ENCODE peak calls at places on chromosome 7, in ten cellular contexts. N, Y, V, O, D, A, U, E, K and T are unnamed samples.
A peak's percentile ranks its signal among the peaks of the same experiment; 100 is the strongest.

GRCh38 chr7:129041929-129042200 is 13.0 kb downstream of the TNPO3 start:
- DNase-seq in N (peak; percentile 5), Y (no peak), V (no peak), O (no peak), D (no peak), A (no peak), U (no peak), E (no peak), K (no peak), T (no peak)

GRCh38 chr7:122394512-122394911 is 90.0 kb upstream of the FEZF1 start:
- DNase-seq in N (no peak), Y (no peak), V (no peak), O (no peak), D (no peak), A (no peak), U (no peak), E (no peak), K (no peak), T (no peak)

GRCh38 chr7:155644971-155645509 is 579 bp downstream of the RBM33 start:
- DNase-seq in N (peak; percentile 28), Y (peak; percentile 67), V (peak; percentile 33), O (peak; percentile 23), D (peak; percentile 21), A (no peak), U (no peak), E (no peak), K (peak; percentile 21), T (peak; percentile 70)

GRCh38 chr7:108246227-108246837 is 116.2 kb upstream of the LAMB4 start:
- DNase-seq in N (peak; percentile 99), Y (no peak), V (peak; percentile 36), O (peak; percentile 93), D (no peak), A (peak; percentile 99), U (peak; percentile 37), E (no peak), K (peak; percentile 96), T (peak; percentile 98)

GRCh38 chr7:148791506-148791905 is 92.6 kb downstream of the EZH2 start:
- DNase-seq in N (no peak), Y (no peak), V (no peak), O (no peak), D (no peak), A (no peak), U (no peak), E (no peak), K (no peak), T (no peak)

GRCh38 chr7:87253589-87254087 is 34.1 kb upstream of the TMEM243 start:
- DNase-seq in N (no peak), Y (no peak), V (no peak), O (no peak), D (no peak), A (no peak), U (no peak), E (no peak), K (no peak), T (no peak)

GRCh38 chr7:138755331-138755747 is 42.5 kb upstream of the TMEM213 start:
- DNase-seq in N (peak; percentile 58), Y (no peak), V (no peak), O (peak; percentile 69), D (no peak), A (no peak), U (no peak), E (no peak), K (peak; percentile 14), T (no peak)

GRCh38 chr7:120502132-120502531 is 229.2 kb downstream of the KCND2 start:
- DNase-seq in N (no peak), Y (no peak), V (no peak), O (no peak), D (no peak), A (no peak), U (no peak), E (no peak), K (no peak), T (no peak)

GRCh38 chr7:38512704-38513103 is 118.5 kb downstream of the AMPH start:
- DNase-seq in N (peak; percentile 6), Y (no peak), V (no peak), O (peak; percentile 8), D (no peak), A (peak; percentile 17), U (no peak), E (no peak), K (peak; percentile 42), T (no peak)

GRCh38 chr7:149692557-149692982 is 80.8 kb downstream of the ZNF467 start:
- DNase-seq in N (no peak), Y (no peak), V (no peak), O (no peak), D (no peak), A (no peak), U (no peak), E (peak; percentile 85), K (no peak), T (no peak)

GRCh38 chr7:89857767-89858166 is 296.5 kb upstream of the STEAP1 start:
- DNase-seq in N (no peak), Y (no peak), V (no peak), O (no peak), D (no peak), A (no peak), U (no peak), E (no peak), K (no peak), T (no peak)

GRCh38 chr7:143002856-143003255 is 24.1 kb downstream of the OR9A2 start:
- DNase-seq in N (no peak), Y (no peak), V (no peak), O (peak; percentile 35), D (no peak), A (peak; percentile 8), U (peak; percentile 76), E (no peak), K (no peak), T (no peak)
- H3K4me3 ChIP-seq in N (no peak overlapping the region), Y (no peak overlapping the region), V (no peak overlapping the region), O (peak overlapping the region; percentile 64), D (no peak overlapping the region), A (no peak overlapping the region), U (no peak overlapping the region), E (no peak overlapping the region), K (no peak overlapping the region), T (no peak overlapping the region)

GRCh38 chr7:66304536-66304935 is 99.4 kb downstream of the TPST1 start:
- DNase-seq in N (peak; percentile 38), Y (no peak), V (no peak), O (peak; percentile 8), D (no peak), A (peak; percentile 40), U (no peak), E (no peak), K (peak; percentile 80), T (no peak)
- TF ChIP-seq CTCF in N (no peak), Y (no peak), V (no peak), O (no peak), D (no peak), A (no peak), U (no peak), E (no peak), K (no peak), T (no peak)

GRCh38 chr7:43534110-43534509 is 48.8 kb upstream of the STK17A start:
- DNase-seq in N (peak; percentile 71), Y (no peak), V (no peak), O (no peak), D (no peak), A (peak; percentile 32), U (no peak), E (no peak), K (peak; percentile 24), T (peak; percentile 66)

GRCh38 chr7:43536773-43537172 is 46.1 kb upstream of the STK17A start:
- DNase-seq in N (no peak), Y (no peak), V (no peak), O (no peak), D (no peak), A (no peak), U (no peak), E (peak; percentile 39), K (no peak), T (no peak)

GRCh38 chr7:43535031-43535451 is 47.9 kb upstream of the STK17A start:
- DNase-seq in N (peak; percentile 50), Y (no peak), V (no peak), O (no peak), D (no peak), A (no peak), U (no peak), E (no peak), K (peak; percentile 24), T (peak; percentile 78)

GRCh38 chr7:43537765-43538403 is 45.0 kb upstream of the STK17A start:
- DNase-seq in N (peak; percentile 81), Y (no peak), V (no peak), O (no peak), D (no peak), A (no peak), U (no peak), E (no peak), K (peak; percentile 46), T (peak; percentile 25)

DNA sequence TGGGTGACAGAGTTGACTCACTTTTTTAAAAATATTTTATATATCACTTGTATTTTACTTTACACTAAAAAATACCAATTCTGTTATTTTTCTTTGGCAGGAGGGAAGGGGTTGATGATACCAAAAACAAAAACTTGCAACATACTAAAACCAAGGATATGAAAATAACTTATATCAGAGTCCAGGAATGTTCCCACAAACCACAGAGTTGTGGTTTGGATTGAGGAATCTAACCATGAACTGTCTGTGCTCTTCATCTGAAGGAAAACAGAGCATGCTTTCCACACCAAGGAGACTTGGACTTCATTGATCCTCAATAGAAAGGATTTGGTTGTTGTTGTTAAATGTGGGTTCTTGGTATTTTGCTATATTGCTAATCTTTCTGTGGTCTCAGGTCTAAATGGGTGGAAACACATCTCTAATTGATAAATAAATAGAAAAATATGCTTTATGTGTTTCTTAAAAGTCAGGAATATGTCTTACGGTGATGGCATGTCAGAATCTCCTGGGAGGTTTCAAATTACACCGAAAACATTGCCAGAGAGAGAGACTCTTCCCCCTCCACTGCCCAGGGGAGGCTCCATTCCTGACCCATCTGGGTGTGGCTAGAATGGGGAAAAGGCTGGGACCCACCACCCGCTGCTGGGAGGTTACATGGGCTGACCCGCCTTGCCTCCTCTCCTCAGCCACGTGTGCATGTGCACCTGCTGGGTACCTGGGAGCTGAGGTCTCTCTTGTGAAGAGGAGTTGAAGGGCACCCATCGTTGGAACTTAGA is 46.9 kb upstream of the STK17A start:
- DNase-seq in N (peak; percentile 96), Y (no peak), V (no peak), O (peak; percentile 57), D (no peak), A (peak; percentile 80), U (no peak), E (no peak), K (peak; percentile 90), T (peak; percentile 91)
- H3K4me3 ChIP-seq in N (no peak overlapping the region), Y (no peak overlapping the region), V (no peak overlapping the region), O (no peak overlapping the region), D (no peak overlapping the region), A (no peak overlapping the region), U (no peak overlapping the region), E (no peak overlapping the region), K (no peak overlapping the region), T (no peak overlapping the region)

DNA sequence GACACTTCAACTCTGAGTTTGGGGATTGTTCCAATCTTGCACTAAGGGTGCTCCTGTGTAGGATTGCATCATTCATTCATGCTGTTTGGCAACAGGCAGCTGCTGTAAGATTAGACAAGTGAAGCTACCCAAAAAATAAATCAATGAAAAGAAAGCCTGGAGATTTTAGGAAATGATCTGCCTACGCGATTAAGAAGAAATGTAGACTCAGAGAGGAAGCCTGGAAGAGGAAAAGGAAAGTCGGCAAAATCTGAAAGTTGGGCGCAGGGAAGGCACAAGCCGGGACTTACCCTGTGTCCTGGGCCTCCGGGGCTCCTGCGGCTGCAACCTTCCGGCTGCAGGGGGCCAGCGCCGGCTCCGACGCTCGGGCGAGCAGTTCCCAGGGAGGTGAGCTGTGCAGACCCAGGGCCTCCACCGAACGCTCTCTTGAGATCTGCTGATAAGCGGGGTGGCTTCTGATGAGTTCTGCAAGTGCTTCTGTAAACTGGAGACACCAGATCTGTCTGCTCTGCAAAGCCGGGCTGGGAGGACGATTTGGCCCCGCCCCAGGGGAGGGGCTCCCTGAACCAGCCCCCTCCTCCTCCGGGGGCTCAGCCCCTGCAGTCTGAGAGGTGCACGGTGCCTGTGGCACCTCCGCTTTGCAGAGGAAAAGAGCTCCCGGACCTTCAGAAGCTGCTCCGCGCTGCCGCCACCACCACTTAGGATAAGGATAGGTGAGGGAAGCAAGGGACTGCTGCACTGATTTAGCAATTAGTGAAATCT is 17.4 kb downstream of the PSPH start:
- DNase-seq in N (peak; percentile 67), Y (peak; percentile 85), V (peak; percentile 71), O (peak; percentile 70), D (peak; percentile 46), A (peak; percentile 75), U (peak; percentile 48), E (peak; percentile 86), K (peak; percentile 76), T (peak; percentile 51)
- TF ChIP-seq CTCF in N (peak; percentile 32), Y (peak; percentile 51), V (no peak), O (no peak), D (peak; percentile 49), A (peak; percentile 55), U (peak; percentile 44), E (no peak), K (peak; percentile 21), T (peak; percentile 7)